ENCODE peak calls at places on chromosome 7, in six cellular contexts. M is foreskin fibroblast, I is sigmoid colon, T is body of pancreas, E is thoracic aorta, A is fibroblast of lung. Q is an unnamed sample.

GRCh38 chr7:30908681-30909080 is 3.0 kb upstream of the AQP1 start:
- DNase-seq in M (no peak), I (no peak), T (peak), E (no peak), A (no peak), Q (no peak)

GRCh38 chr7:116786791-116787443 is 75.5 kb upstream of the CAPZA2 start:
- DNase-seq in M (peak), I (no peak), T (peak), E (no peak), A (peak), Q (no peak)

GRCh38 chr7:117212969-117213877 is 109.6 kb downstream of the WNT2 start:
- DNase-seq in M (peak), I (peak), T (peak), E (no peak), A (peak), Q (peak)

GRCh38 chr7:8822595-8822994 is 389.2 kb downstream of the NXPH1 start:
- DNase-seq in M (no peak), I (no peak), T (no peak), E (no peak), A (no peak), Q (no peak)

GRCh38 chr7:142033154-142033553 is 37.5 kb downstream of the MGAM start:
- DNase-seq in M (no peak), I (no peak), T (no peak), E (no peak), A (no peak), Q (no peak)

GRCh38 chr7:12888727-12889126 is 201.3 kb downstream of the ARL4A start:
- DNase-seq in M (peak), I (no peak), T (no peak), E (no peak), A (peak), Q (peak)

GRCh38 chr7:40156988-40157387 is 22.2 kb downstream of the SUGCT start:
- DNase-seq in M (no peak), I (no peak), T (no peak), E (no peak), A (no peak), Q (no peak)

GRCh38 chr7:44587843-44588711 is 6.0 kb upstream of the TMED4 start:
- DNase-seq in M (peak), I (no peak), T (peak), E (no peak), A (peak), Q (peak)

GRCh38 chr7:82294258-82294855 is 149.2 kb downstream of the CACNA2D1 start:
- DNase-seq in M (no peak), I (no peak), T (no peak), E (no peak), A (no peak), Q (peak)

GRCh38 chr7:102021841-102022618 is 204.6 kb downstream of the CUX1 start:
- DNase-seq in M (no peak), I (no peak), T (no peak), E (no peak), A (no peak), Q (no peak)

GRCh38 chr7:28984631-28985030 is 26.5 kb upstream of the TRIL start:
- DNase-seq in M (peak), I (peak), T (peak), E (no peak), A (peak), Q (peak)

GRCh38 chr7:70830426-70830825 is 301.5 kb upstream of the GALNT17 start:
- DNase-seq in M (no peak), I (no peak), T (no peak), E (no peak), A (no peak), Q (no peak)

DNA sequence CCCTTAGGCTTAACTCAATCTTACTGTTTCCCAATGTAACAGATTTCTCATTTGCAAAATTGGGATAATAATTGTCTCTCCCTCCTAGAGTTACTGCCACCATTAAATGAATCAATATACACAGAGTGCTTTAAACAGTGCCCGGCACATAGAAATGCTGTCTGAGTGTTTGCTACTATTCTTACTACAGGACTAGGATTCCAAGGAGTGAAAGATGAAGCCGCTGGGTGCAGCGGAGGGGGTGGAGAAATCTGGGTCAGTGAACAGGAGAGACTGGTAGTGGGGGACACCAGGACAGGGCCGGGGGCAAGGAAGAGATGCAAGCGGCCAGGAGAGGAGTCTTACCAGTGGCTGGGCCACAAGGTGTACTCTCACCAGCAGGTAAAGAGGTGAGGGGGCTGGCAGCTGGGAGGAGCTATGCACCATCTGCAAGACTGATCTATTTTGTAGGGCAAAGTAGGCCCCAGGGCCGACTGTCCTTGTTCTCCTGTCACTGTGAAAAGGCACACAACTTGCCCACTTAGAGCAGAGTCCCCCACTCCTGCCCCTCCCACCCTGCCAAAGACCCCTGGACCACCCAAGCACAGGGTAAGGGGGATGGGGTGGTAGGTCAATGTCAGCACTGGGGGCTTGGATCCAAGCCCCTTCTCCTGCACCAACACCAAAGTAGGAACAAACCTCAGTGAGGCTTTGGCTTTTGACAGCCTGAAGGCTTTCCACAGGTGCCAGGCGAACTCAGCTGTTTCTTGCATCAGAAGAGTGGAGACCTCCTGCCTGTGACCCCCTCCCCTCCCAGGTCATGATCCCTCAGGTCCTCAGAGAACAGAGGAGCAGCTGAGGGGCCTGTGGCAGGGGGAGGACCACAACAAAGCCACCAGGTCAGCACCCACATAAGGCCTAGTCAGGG is 18.7 kb upstream of the PRRT4 start:
- DNase-seq in M (no peak), I (no peak), T (no peak), E (no peak), A (no peak), Q (no peak)
- H3K4me3 ChIP-seq in M (no peak), I (no peak), T (no peak), E (no peak), A (no peak), Q (no peak)

DNA sequence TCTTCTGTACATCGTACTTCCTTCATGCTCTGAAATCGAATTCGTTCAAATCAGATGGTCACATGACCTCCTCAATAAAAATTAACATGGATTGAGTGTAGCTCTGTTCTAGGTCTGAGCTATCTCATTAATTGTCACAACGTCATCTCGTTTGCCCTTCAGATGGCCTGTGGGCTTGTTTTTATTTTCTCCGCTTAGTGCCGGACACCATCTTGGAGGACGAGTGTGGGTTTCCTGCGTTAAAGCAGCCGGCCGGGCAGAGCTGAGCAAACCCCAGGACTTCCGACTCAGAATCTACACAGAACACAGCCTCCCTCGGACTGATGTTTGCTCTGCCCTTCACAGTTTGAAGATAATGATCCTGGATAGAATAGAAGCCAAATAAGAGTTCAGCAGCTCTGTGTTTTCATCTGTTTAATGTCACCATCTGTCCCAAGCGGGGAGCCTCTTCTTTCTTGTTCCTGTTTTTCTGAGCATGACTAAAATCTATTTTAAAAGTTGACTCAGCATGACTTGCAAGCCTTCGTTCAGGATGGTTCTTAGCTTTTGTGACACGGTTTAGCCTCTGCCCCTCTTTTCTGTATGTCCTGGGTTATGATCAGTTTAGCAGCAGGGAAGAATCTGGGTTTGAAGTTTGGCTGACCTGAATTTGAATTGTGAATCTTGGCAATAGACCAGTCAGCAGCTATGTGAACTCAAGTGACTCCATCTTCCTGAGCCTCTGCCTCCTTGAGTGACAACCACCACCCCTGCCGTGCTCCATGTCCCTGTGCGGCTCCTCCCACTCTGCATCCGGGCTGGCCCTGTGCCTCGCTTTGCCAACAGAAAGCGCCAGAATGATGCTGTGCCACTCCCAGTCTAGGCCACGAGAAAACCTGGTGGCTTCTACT is 30.6 kb upstream of the GALNTL5 start:
- DNase-seq in M (no peak), I (peak), T (peak), E (no peak), A (no peak), Q (no peak)
- H3K4me3 ChIP-seq in M (no peak), I (peak), T (no peak), E (no peak), A (no peak), Q (peak)

DNA sequence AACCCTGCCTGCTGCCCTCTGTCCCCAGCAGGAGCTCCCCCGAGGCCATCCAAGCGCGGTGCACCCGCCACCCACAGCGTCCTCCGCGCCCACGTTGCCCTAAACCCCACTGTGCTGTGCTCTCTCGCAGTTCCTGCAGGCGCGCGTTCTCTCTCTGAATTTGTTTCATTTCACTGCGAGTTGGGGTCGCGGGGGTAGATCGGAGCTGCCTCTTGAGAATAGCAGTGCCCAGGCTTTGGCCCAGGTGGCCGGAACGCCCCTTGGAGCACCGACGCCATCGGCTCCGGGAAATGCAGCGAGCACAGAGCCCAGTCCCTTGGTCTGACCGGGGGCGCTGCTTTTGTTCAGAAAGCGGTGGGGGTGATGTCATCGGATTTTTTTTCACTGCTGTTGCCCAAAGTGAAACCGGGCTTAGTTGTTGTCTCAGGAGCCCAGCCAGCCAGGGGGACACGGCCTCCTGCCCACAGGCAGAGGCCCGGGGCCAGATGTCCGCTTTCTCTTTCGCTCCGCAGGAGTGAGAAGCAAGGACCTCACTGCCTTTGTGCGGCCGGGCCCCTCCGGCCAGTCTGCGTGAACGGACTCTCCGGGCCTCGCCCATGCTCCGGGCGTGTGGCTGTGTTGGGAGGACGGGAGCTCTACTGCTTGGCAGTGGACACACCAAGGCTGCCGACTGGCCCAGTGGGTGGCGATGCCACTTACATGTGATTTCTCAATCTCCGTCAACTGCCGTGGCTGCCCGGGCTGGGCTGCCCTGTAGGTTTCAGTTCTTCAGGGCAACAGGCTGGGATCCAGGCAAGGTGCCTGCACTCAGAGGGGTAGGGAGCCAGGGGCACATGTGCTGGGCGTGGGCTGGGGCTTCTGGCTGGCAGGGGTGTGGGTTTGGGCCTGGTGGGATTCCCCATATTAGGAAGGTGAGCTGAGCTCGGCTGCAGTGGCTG is 43.2 kb downstream of the FOXK1 start:
- DNase-seq in M (peak), I (peak), T (peak), E (peak), A (peak), Q (peak)
- H3K4me3 ChIP-seq in M (peak), I (peak), T (peak), E (peak), A (peak), Q (peak)

GRCh38 chr7:4023502-4023901 is 658.6 kb upstream of the FOXK1 start:
- DNase-seq in M (no peak), I (no peak), T (no peak), E (no peak), A (no peak), Q (no peak)
- H3K4me3 ChIP-seq in M (no peak), I (no peak), T (no peak), E (no peak), A (no peak), Q (no peak)

GRCh38 chr7:35313575-35313974 is 59.7 kb upstream of the TBX20 start:
- DNase-seq in M (no peak), I (no peak), T (no peak), E (no peak), A (no peak), Q (no peak)
- H3K4me3 ChIP-seq in M (no peak), I (no peak), T (no peak), E (no peak), A (no peak), Q (no peak)

GRCh38 chr7:114085313-114085591 is 166.4 kb upstream of the PPP1R3A start:
- DNase-seq in M (no peak), I (no peak), T (no peak), E (no peak), A (no peak), Q (no peak)
- H3K4me3 ChIP-seq in M (peak), I (peak), T (no peak), E (peak), A (peak), Q (peak)

DNA sequence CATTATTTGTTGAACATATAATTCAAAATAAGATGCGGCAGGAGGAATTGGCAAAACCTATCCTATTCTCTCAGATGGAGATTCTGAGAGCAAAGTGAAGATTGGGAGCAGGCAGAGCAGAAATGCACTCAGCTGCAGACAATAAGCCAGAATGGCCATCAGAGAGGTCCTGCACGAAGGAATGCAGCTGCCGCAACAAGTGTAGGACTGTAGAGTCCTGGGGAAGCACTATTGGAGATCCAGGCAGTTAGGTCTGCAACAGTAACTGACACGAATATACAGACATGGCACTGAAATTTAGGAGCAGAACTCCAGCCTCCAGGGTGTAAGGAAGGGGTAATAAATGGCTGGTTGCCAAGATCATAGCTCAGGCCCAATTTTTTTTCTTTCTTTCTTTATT is 10.4 kb upstream of the COL1A2 start:
- DNase-seq in M (no peak), I (no peak), T (no peak), E (no peak), A (no peak), Q (no peak)
- H3K4me3 ChIP-seq in M (no peak), I (no peak), T (no peak), E (no peak), A (no peak), Q (no peak)

GRCh38 chr7:148914208-148914777 is 30.2 kb upstream of the EZH2 start:
- DNase-seq in M (no peak), I (no peak), T (no peak), E (no peak), A (peak), Q (peak)
- H3K4me3 ChIP-seq in M (no peak), I (no peak), T (no peak), E (no peak), A (no peak), Q (no peak)

GRCh38 chr7:111630862-111631261 is 68.6 kb upstream of the IMMP2L start:
- DNase-seq in M (no peak), I (no peak), T (no peak), E (no peak), A (no peak), Q (no peak)
- H3K4me3 ChIP-seq in M (no peak), I (no peak), T (no peak), E (no peak), A (no peak), Q (no peak)

GRCh38 chr7:131106681-131107342 is 220.9 kb upstream of the MKLN1 start:
- DNase-seq in M (no peak), I (peak), T (peak), E (no peak), A (no peak), Q (no peak)

GRCh38 chr7:131105803-131106680 is 221.6 kb upstream of the MKLN1 start:
- DNase-seq in M (peak), I (peak), T (peak), E (peak), A (peak), Q (peak)

GRCh38 chr7:131105294-131105802 is 222.3 kb upstream of the MKLN1 start:
- DNase-seq in M (no peak), I (peak), T (no peak), E (no peak), A (no peak), Q (no peak)

GRCh38 chr7:131104611-131105293 is 222.9 kb upstream of the MKLN1 start:
- DNase-seq in M (no peak), I (no peak), T (no peak), E (no peak), A (peak), Q (no peak)

DNA sequence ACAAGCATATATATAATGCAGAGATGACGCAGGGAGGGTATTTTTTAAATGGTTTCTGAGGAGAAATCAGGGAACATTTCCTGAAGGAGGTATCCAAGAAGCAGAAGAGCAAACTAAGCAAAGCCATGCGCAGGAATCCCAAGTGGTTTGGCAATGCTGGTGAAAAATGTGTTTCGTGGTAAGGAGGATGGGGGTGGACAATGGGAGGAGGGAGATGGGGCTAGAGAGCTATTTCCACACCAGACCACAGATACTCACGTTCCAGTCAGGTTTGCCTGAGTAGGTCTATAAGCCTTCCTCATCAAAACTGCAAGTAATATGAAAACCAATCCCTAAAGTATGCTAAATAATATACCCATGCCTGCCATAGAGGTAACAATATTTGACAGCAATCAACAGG is 223.7 kb upstream of the MKLN1 start:
- DNase-seq in M (peak), I (no peak), T (no peak), E (no peak), A (peak), Q (peak)
- H3K4me3 ChIP-seq in M (peak), I (no peak), T (no peak), E (peak), A (peak), Q (no peak)

Q was measured in astrocyte.